ENCODE peak calls at places on chromosomes 13 and 19, in four cellular contexts. Y is T-cell, U is occipital lobe, O is glomerular endothelial cell. E is an unnamed sample.

GRCh38 chr13:110347535-110348308 is 40.6 kb downstream of the COL4A2 start:
- DNase-seq in Y (no peak), U (no peak), O (peak), E (no peak)

GRCh38 chr19:33134571-33135041 is 2.7 kb downstream of the WDR88 start:
- DNase-seq in Y (peak), U (no peak), O (no peak), E (peak)

GRCh38 chr13:99043700-99044300 is 65.9 kb upstream of the DOCK9 start:
- DNase-seq in Y (no peak), U (no peak), O (no peak), E (no peak)

GRCh38 chr13:93687261-93687660 is 460.7 kb downstream of the GPC6 start:
- DNase-seq in Y (no peak), U (no peak), O (no peak), E (no peak)

GRCh38 chr13:68713394-68713793 is 1394.2 kb upstream of the ATXN8OS start:
- DNase-seq in Y (no peak), U (no peak), O (no peak), E (no peak)

GRCh38 chr13:106612688-106613087 is 44.8 kb upstream of the ARGLU1 start:
- DNase-seq in Y (no peak), U (no peak), O (no peak), E (no peak)

GRCh38 chr13:111372651-111373425 is 52.4 kb downstream of the TEX29 start:
- DNase-seq in Y (no peak), U (no peak), O (no peak), E (no peak)

GRCh38 chr13:112713517-112714253 is 23.8 kb downstream of the ATP11A start:
- DNase-seq in Y (no peak), U (no peak), O (no peak), E (no peak)

GRCh38 chr19:30228113-30228725 is 144.0 kb upstream of the ZNF536 start:
- DNase-seq in Y (no peak), U (no peak), O (no peak), E (no peak)

GRCh38 chr13:39676315-39676876 is 20.9 kb downstream of the COG6 start:
- DNase-seq in Y (peak), U (no peak), O (no peak), E (peak)

GRCh38 chr13:36718146-36718545 is 44.3 kb downstream of the SERTM1 start:
- DNase-seq in Y (no peak), U (no peak), O (no peak), E (no peak)

GRCh38 chr13:87923713-87924112 is 252.5 kb downstream of the SLITRK5 start:
- DNase-seq in Y (no peak), U (no peak), O (no peak), E (no peak)

GRCh38 chr19:50514346-50515167 is 844 bp upstream of the ASPDH start:
- DNase-seq in Y (no peak), U (peak), O (no peak), E (no peak)

E was measured in T-helper 1 cell.